ENCODE peak calls at places on chromosomes 16 and 17, in six cellular contexts. F is HCT116, A is SK-N-SH, G is HepG2, R is H1, E is GM12878. V is an unnamed sample.
A peak's percentile ranks its signal among the peaks of the same experiment; 100 is the strongest.

GRCh38 chr16:58536278-58536677 is 21.0 kb downstream of the SETD6 start:
- DNase-seq in E (no peak), G (no peak), F (no peak), R (no peak), A (no peak), V (no peak)

GRCh38 chr16:10847166-10847565 is 28.6 kb upstream of the TVP23A start:
- DNase-seq in R (no peak), E (no peak), G (no peak), A (no peak), F (no peak), V (no peak)

GRCh38 chr17:61416540-61417363 is 17.1 kb downstream of the TBX2 start:
- DNase-seq in R (peak; percentile 95), G (peak; percentile 91), E (no peak), F (peak; percentile 89), A (peak; percentile 99), V (peak; percentile 90)

GRCh38 chr16:32116080-32116479 is 137.0 kb upstream of the TP53TG3D start:
- DNase-seq in A (no peak), R (no peak), E (no peak), G (no peak), F (no peak), V (peak; percentile 12)

GRCh38 chr17:17812211-17813054 is 24.4 kb downstream of the SREBF1 start:
- DNase-seq in E (no peak), R (peak; percentile 99), A (peak; percentile 95), F (no peak), G (peak; percentile 52), V (peak; percentile 72)

GRCh38 chr17:73720187-73720834 is 76.1 kb upstream of the SDK2 start:
- DNase-seq in G (peak; percentile 11), F (no peak), A (no peak), R (no peak), E (no peak), V (no peak)

GRCh38 chr16:12271006-12271405 is 294.5 kb downstream of the SNX29 start:
- DNase-seq in A (no peak), E (no peak), R (peak; percentile 54), F (peak; percentile 12), G (peak; percentile 52), V (peak; percentile 50)

GRCh38 chr17:38942641-38943040 is 17.2 kb downstream of the LASP1NB start:
- DNase-seq in R (no peak), A (no peak), G (no peak), E (no peak), F (no peak), V (no peak)

GRCh38 chr17:57357830-57358426 is 101.6 kb downstream of the MSI2 start:
- DNase-seq in E (peak; percentile 87), R (no peak), G (no peak), A (no peak), F (no peak), V (no peak)

GRCh38 chr16:10509534-10510025 is 70.8 kb downstream of the EMP2 start:
- DNase-seq in E (peak; percentile 70), F (peak; percentile 71), G (peak; percentile 91), A (peak; percentile 77), R (peak; percentile 63), V (peak; percentile 78)

GRCh38 chr16:49755291-49755611 is 100.7 kb downstream of the ZNF423 start:
- DNase-seq in A (peak; percentile 69), R (no peak), G (no peak), F (peak; percentile 10), E (no peak), V (peak; percentile 21)

GRCh38 chr17:39867891-39868553 is at the start of gene ZPBP2:
- DNase-seq in E (no peak), A (no peak), F (no peak), G (no peak), R (no peak), V (no peak)

GRCh38 chr17:3917391-3917931 is 1.2 kb upstream of the P2RX1 start:
- DNase-seq in E (no peak), A (peak; percentile 84), R (no peak), F (no peak), G (no peak), V (peak; percentile 77)

GRCh38 chr17:67053438-67054000 is 9.2 kb downstream of the CACNG1 start:
- DNase-seq in F (no peak), E (no peak), R (no peak), G (no peak), A (peak; percentile 30), V (no peak)

GRCh38 chr17:50689251-50689650 is 18.5 kb downstream of the ANKRD40 start:
- DNase-seq in F (no peak), R (no peak), G (no peak), A (no peak), E (no peak), V (no peak)

GRCh38 chr16:51666821-51667220 is 515.8 kb upstream of the SALL1 start:
- DNase-seq in R (no peak), E (no peak), F (no peak), A (no peak), G (no peak), V (no peak)

GRCh38 chr17:7046127-7046724 is 2.3 kb upstream of the SLC16A11 start:
- DNase-seq in R (peak; percentile 72), F (peak; percentile 71), G (peak; percentile 54), E (no peak), A (no peak), V (no peak)

GRCh38 chr16:35405547-35405946 is 1946.1 kb downstream of the TP53TG3F start:
- DNase-seq in F (no peak), E (no peak), R (no peak), G (no peak), A (no peak), V (no peak)

GRCh38 chr17:79065105-79065670 is 9.4 kb upstream of the ENGASE start:
- DNase-seq in G (peak; percentile 43), A (no peak), E (no peak), R (peak; percentile 76), F (peak; percentile 52), V (peak; percentile 66)

GRCh38 chr17:8502100-8502499 is 66.4 kb downstream of the NDEL1 start:
- DNase-seq in E (no peak), R (no peak), G (no peak), F (no peak), A (no peak), V (no peak)
- TF ChIP-seq RAD21 in E (no peak), R (no peak), G (no peak), F (no peak), A (no peak), V (no peak)

GRCh38 chr17:77890771-77891170 is 67.7 kb upstream of the TNRC6C start:
- DNase-seq in F (no peak), A (no peak), G (no peak), E (no peak), R (no peak), V (no peak)
- TF ChIP-seq YY1 in F (no peak), A (no peak), G (no peak), E (no peak), R (no peak), V (no peak)

GRCh38 chr16:68658974-68659360 is 13.9 kb downstream of the CDH3 start:
- DNase-seq in G (no peak), A (no peak), E (no peak), R (no peak), F (no peak), V (no peak)

GRCh38 chr16:68656771-68657170 is 11.7 kb downstream of the CDH3 start:
- DNase-seq in R (no peak), F (no peak), A (no peak), G (no peak), E (no peak), V (no peak)

GRCh38 chr16:68662035-68662434 is 16.9 kb downstream of the CDH3 start:
- DNase-seq in E (no peak), R (no peak), G (no peak), A (no peak), F (no peak), V (no peak)

GRCh38 chr16:68655806-68656205 is 10.7 kb downstream of the CDH3 start:
- DNase-seq in A (no peak), R (no peak), G (no peak), E (no peak), F (no peak), V (no peak)

DNA sequence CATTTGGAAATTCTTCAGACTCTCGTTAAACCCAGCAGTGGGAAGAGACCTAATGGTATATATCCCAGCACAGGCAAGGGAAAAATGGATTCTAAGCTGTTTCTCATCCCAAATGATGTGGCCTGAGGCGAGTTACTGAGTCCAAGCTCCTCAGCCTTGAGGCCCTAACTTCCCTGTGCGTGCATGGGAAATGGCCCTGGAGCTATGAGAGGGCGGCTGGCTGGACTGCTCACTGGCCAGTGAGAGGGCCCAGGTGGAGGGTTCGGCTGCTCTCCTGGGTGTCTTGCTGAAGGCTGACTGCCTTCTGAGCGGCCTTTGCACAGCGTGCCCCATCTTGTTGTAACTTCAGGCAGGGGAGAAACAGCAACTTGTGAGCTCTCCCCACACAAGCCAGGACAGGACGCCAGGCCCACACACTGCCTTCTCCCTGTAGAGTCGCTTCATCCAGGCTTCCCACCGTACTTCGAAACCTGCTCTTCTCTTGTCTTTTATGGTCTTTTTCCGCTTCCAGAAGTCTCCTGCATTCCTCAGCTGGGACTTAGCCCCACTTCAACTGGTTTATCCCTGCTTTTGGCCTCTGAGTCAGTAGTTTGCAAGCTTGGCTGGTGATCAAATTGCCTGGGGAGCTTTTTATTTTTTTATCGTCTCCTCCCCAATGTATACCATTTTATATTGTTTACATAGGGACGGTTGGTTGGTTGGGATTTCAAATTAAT is 13.3 kb downstream of the CDH3 start:
- DNase-seq in G (no peak), A (no peak), R (no peak), F (peak; percentile 83), E (no peak), V (no peak)
- TF ChIP-seq RAD21 in G (no peak), A (no peak), R (no peak), F (peak; percentile 18), E (no peak), V (no peak)

DNA sequence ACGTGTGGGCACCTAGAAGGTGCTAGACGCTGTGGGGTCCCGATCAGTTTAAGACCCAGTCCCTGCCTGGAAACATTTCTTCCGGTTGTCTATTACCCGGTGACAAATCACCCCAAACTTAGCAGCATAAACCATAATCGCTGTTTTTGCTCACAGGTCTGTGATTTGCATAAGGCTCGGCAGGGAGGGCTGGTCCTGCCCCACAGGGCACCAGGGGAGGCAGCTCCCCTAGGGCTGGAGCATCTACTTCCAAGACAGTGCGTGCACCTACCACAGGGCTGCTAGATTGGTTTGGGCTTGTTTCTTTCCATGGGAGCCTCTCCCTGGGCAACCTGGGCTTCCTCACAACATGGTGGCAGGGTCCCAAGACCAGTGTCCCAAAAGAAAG is 214.5 kb upstream of the CIBAR2 start:
- DNase-seq in E (no peak), G (no peak), A (no peak), F (no peak), R (no peak), V (no peak)
- TF ChIP-seq YY1 in E (no peak), G (no peak), A (no peak), F (no peak), R (no peak), V (no peak)

DNA sequence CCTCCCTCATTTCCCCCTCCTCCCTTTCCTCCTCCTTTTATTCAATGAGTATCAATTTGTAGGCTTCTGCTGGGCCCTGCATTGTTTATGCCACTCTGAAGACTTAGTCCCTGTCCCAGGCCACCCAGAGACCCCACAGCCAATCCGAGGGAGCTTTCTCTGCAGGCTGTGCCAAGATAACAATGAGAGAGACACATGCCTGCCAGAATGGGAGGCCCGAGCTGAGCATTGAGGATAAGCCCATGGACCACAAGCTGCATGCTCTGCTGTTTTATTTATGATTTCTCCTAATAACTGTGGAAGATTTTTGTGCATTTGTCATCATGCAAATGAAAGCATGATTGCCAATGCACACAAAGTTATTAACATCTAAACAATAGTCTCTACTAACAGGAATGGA is 3.0 kb downstream of the RCVRN start:
- DNase-seq in F (no peak), G (no peak), R (no peak), A (no peak), E (no peak), V (no peak)
- TF ChIP-seq RAD21 in F (no peak), G (no peak), R (no peak), A (no peak), E (no peak), V (no peak)

GRCh38 chr16:70419384-70420327 is 19.2 kb downstream of the ST3GAL2 start:
- DNase-seq in R (no peak), A (no peak), G (no peak), F (no peak), E (no peak), V (no peak)
- TF ChIP-seq YY1 in R (no peak), A (no peak), G (peak; percentile 9), F (no peak), E (no peak), V (no peak)